ENCODE peak calls at places on chromosomes 4 and X, in eight cellular contexts. X is stomach, G is SK-N-SH, L is ovary, F is tibial nerve, M is GM12878, E is suprapubic skin, C is upper lobe of left lung. Z is an unnamed sample.

GRCh38 chr4:20639346-20639745 is 60.9 kb upstream of the PACRGL start:
- DNase-seq in F (no peak), G (no peak), L (no peak), M (no peak), E (no peak), X (no peak), C (no peak), Z (no peak)

GRCh38 chrX:47235691-47236103 is 2.9 kb downstream of the USP11 start:
- DNase-seq in E (no peak), F (no peak), X (no peak), C (no peak), L (no peak), M (no peak), G (no peak), Z (no peak)

GRCh38 chrX:77628294-77629025 is 157.6 kb downstream of the ATRX start:
- DNase-seq in C (no peak), M (no peak), L (no peak), G (no peak), X (no peak), E (no peak), F (no peak), Z (no peak)

GRCh38 chr4:183636488-183636887 is 22.5 kb downstream of the RWDD4 start:
- DNase-seq in M (no peak), L (peak; percentile 16), X (no peak), C (no peak), E (no peak), G (no peak), F (no peak), Z (no peak)

GRCh38 chr4:117068120-117068519 is 17.3 kb downstream of the TRAM1L1 start:
- DNase-seq in X (no peak), F (no peak), C (no peak), G (no peak), L (no peak), E (no peak), M (no peak), Z (no peak)

GRCh38 chr4:153232768-153233167 is 28.5 kb downstream of the TRIM2 start:
- DNase-seq in C (peak; percentile 65), X (peak; percentile 50), F (no peak), E (no peak), L (no peak), M (no peak), G (no peak), Z (no peak)

GRCh38 chr4:8646296-8647093 is 53.9 kb downstream of the CPZ start:
- DNase-seq in F (no peak), E (peak; percentile 67), G (no peak), X (peak; percentile 17), L (no peak), C (no peak), M (no peak), Z (peak; percentile 46)

GRCh38 chr4:98674404-98675173 is 16.2 kb upstream of the TSPAN5 start:
- DNase-seq in G (no peak), X (no peak), M (no peak), E (no peak), L (no peak), C (no peak), F (no peak), Z (no peak)

GRCh38 chr4:92091335-92091734 is 212.4 kb upstream of the GRID2 start:
- DNase-seq in F (no peak), M (no peak), X (no peak), L (no peak), C (no peak), E (no peak), G (no peak), Z (no peak)

GRCh38 chr4:1567519-1567807 is 116.7 kb downstream of the FAM53A start:
- DNase-seq in X (no peak), L (no peak), E (no peak), C (no peak), F (no peak), M (no peak), G (no peak), Z (peak; percentile 40)

GRCh38 chr4:122851568-122851967 is 24.9 kb downstream of the FGF2 start:
- DNase-seq in L (no peak), X (no peak), G (no peak), M (no peak), F (no peak), E (no peak), C (no peak), Z (no peak)

GRCh38 chrX:100368167-100368566 is 41.9 kb downstream of the PCDH19 start:
- DNase-seq in G (peak; percentile 21), L (no peak), X (no peak), E (no peak), M (no peak), F (no peak), C (no peak), Z (no peak)

GRCh38 chr4:80201326-80202151 is 4.2 kb downstream of the PRDM8 start:
- DNase-seq in X (no peak), G (no peak), C (peak; percentile 47), L (peak; percentile 71), M (no peak), F (no peak), E (no peak), Z (no peak)

GRCh38 chr4:157043131-157043530 is 32.8 kb upstream of the GLRB start:
- DNase-seq in L (no peak), E (no peak), F (no peak), C (no peak), G (peak; percentile 4), X (no peak), M (no peak), Z (no peak)

GRCh38 chr4:41361831-41362646 is 105.3 kb downstream of the UCHL1 start:
- DNase-seq in M (no peak), G (peak; percentile 39), L (no peak), X (no peak), E (no peak), C (no peak), F (no peak), Z (no peak)
- H3K27me3 ChIP-seq in M (peaks cover 11% of the 10 kb centered on the region), G (peaks cover 23% of the 10 kb centered on the region), L (no peaks in the 10 kb centered on the region), X (no peaks in the 10 kb centered on the region), E (no peaks in the 10 kb centered on the region), C (no peaks in the 10 kb centered on the region), F (no peaks in the 10 kb centered on the region), Z (no peaks in the 10 kb centered on the region)

DNA sequence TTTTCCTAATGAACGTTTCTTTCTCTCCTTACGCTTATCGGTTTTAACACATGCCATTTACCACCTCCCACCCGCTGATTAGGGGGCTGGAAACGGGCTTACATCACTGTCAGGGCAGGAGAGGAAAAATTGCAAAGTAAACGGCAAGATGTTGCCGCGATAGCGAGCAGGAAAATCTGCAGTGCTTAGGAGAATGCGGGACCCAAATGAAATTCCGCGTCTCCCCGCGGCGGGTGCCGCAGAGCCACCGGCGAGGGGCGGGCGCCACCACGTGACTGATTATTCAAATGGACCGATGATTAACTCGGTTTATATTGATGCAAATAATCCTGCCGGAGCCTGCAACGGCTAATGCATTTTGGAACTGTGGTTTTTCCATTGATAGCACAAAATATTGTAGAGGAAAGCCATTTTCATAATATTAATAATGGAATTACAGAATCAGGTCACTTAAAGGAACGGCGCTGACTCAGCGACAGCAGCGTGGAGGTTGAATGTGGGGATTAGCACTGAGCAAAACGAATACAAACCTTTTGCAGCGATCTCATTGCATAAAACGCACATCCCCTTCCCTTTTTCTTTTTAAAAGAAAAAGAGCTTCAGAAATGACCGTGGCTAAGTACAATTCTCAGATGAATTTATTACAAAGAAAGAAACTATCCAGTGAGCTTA is 224.2 kb downstream of the STIM2 start:
- DNase-seq in F (no peak), M (no peak), E (no peak), C (peak; percentile 42), X (peak; percentile 53), G (peak; percentile 52), L (peak; percentile 19), Z (no peak)
- H3K4me3 ChIP-seq in F (peak overlapping the region; percentile 43), M (no peak overlapping the region), E (peak overlapping the region; percentile 28), C (peak overlapping the region; percentile 37), X (peak overlapping the region; percentile 23), G (peak overlapping the region; percentile 31), L (peak overlapping the region; percentile 28), Z (peak overlapping the region; percentile 38)

DNA sequence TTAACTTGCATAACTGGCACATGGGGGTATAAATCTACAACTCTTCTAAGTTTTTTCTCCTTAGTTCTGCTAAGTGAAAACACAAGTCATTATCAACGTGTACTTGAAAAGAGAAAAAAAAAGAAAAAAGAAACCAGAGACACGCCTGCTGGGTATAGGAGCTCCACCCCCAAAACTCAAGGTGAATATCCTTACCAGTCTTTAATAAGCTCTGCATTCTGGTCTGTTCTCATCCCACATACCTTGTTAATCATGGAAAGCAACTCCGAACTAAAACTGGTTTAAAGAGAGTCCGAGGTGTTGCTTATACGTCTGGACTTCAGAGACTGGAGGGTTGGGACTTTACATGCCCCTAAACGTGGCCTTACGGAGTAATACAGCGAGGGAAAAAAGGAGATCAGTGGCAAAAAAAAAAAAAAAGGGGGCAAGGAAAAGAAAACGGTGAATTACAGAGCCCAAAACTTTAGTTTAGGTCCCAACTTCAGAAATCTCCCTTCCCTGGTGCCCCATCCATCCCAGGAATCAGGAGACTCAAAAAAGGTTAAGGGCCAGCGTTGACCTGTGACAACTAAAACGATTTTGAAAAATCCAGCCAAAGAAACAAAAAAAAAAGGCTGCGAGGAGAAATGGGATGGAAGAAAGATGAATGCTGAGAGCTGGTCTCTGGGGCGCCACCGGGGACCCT is 997 bp downstream of the PGRMC2 start:
- DNase-seq in M (no peak), L (no peak), F (no peak), C (no peak), G (peak; percentile 29), X (no peak), E (no peak), Z (no peak)
- TF ChIP-seq EP300 in M (no peak), L (no peak), F (no peak), C (no peak), G (no peak), X (no peak), E (no peak), Z (no peak)

GRCh38 chr4:126448093-126448820 is 1133.5 kb downstream of the FAT4 start:
- DNase-seq in C (no peak), F (no peak), X (no peak), M (no peak), E (no peak), L (no peak), G (no peak), Z (no peak)
- H3K27me3 ChIP-seq in C (no peaks in the 10 kb centered on the region), F (no peaks in the 10 kb centered on the region), X (no peaks in the 10 kb centered on the region), M (no peaks in the 10 kb centered on the region), E (no peaks in the 10 kb centered on the region), L (no peaks in the 10 kb centered on the region), G (no peaks in the 10 kb centered on the region), Z (no peaks in the 10 kb centered on the region)

GRCh38 chr4:16269742-16270522 is 43.7 kb upstream of the TAPT1 start:
- DNase-seq in E (no peak), X (no peak), C (no peak), L (no peak), M (no peak), G (no peak), F (no peak), Z (no peak)
- H3K4me3 ChIP-seq in E (no peak overlapping the region), X (no peak overlapping the region), C (no peak overlapping the region), L (no peak overlapping the region), M (no peak overlapping the region), G (no peak overlapping the region), F (no peak overlapping the region), Z (no peak overlapping the region)